ENCODE peak calls at places on chromosomes 16 and 17, in four cellular contexts. I is stimulated activated naive CD4-positive, alpha-beta T cell; H is T-cell; Z is NCI-H748 treated with DMSO at 0.1 percent for 48 hours. F is an unnamed sample.

GRCh38 chr17:17132746-17133145 is 73.4 kb downstream of the PLD6 start:
- DNase-seq in I (no peak), H (no peak), Z (no peak), F (no peak)

GRCh38 chr17:7590743-7591142 is 849 bp upstream of the SOX15 start:
- DNase-seq in I (no peak), H (no peak), Z (no peak), F (no peak)

GRCh38 chr16:70018254-70018653 is 67.1 kb downstream of the CLEC18A start:
- DNase-seq in I (peak; percentile 39), H (peak; percentile 60), Z (no peak), F (no peak)

GRCh38 chr17:79925242-79925957 is 86.2 kb upstream of the CBX4 start:
- DNase-seq in I (no peak), H (no peak), Z (no peak), F (peak; percentile 71)

GRCh38 chr17:76972046-76972641 is 103.9 kb downstream of the MGAT5B start:
- DNase-seq in I (no peak), H (no peak), Z (no peak), F (no peak)

GRCh38 chr16:53945996-53946395 is 242.0 kb downstream of the FTO start:
- DNase-seq in I (no peak), H (no peak), Z (no peak), F (no peak)

GRCh38 chr17:11797803-11798202 is 199.5 kb downstream of the ZNF18 start:
- DNase-seq in I (no peak), H (no peak), Z (no peak), F (no peak)

GRCh38 chr17:12789976-12790805 is 893 bp downstream of the ARHGAP44 start:
- DNase-seq in I (no peak), H (no peak), Z (peak; percentile 35), F (no peak)

GRCh38 chr17:50196826-50197225 is 4.6 kb downstream of the COL1A1 start:
- DNase-seq in I (no peak), H (no peak), Z (no peak), F (no peak)

GRCh38 chr16:85555549-85556455 is 57.3 kb upstream of the GSE1 start:
- DNase-seq in I (peak; percentile 23), H (no peak), Z (peak; percentile 62), F (no peak)

GRCh38 chr17:49523706-49524472 is 28.8 kb downstream of the NGFR start:
- DNase-seq in I (peak; percentile 14), H (peak; percentile 39), Z (no peak), F (no peak)

GRCh38 chr17:76887809-76888208 is 19.6 kb downstream of the MGAT5B start:
- DNase-seq in I (no peak), H (no peak), Z (no peak), F (no peak)

GRCh38 chr16:15770512-15770911 is 86.3 kb downstream of the MYH11 start:
- DNase-seq in I (no peak), H (no peak), Z (no peak), F (no peak)

GRCh38 chr16:23590181-23590580 is 5.9 kb downstream of the NDUFAB1 start:
- DNase-seq in I (no peak), H (no peak), Z (no peak), F (no peak)

GRCh38 chr16:65666132-65666869 is 544.4 kb upstream of the CDH11 start:
- DNase-seq in I (no peak), H (no peak), Z (no peak), F (no peak)

GRCh38 chr17:12536472-12536871 is 129.2 kb upstream of the MYOCD start:
- DNase-seq in I (no peak), H (no peak), Z (no peak), F (no peak)

GRCh38 chr17:8935194-8935593 is 30.3 kb downstream of the PIK3R5 start:
- DNase-seq in I (no peak), H (peak; percentile 47), Z (no peak), F (no peak)

GRCh38 chr16:80972611-80973010 is 34.1 kb downstream of the CMC2 start:
- DNase-seq in I (no peak), H (no peak), Z (no peak), F (no peak)